ENCODE peak calls at places on chromosomes 12 and 14, in four cellular contexts. One of them, this sample, is unnamed.

GRCh38 chr12:63103489-63104131 is 47.4 kb downstream of the AVPR1A start:
- DNase-seq in epithelial cell of prostate: no peak
- DNase-seq in lower lobe of right lung: no peak
- DNase-seq in mesendoderm: peak
- DNase-seq in this sample: no peak

GRCh38 chr12:50728841-50729240 is 35.1 kb upstream of the ATF1 start:
- DNase-seq in epithelial cell of prostate: no peak
- DNase-seq in lower lobe of right lung: no peak
- DNase-seq in mesendoderm: no peak
- DNase-seq in this sample: no peak

GRCh38 chr12:51065530-51065929 is 17.4 kb downstream of the LETMD1 start:
- DNase-seq in epithelial cell of prostate: no peak
- DNase-seq in lower lobe of right lung: no peak
- DNase-seq in mesendoderm: no peak
- DNase-seq in this sample: no peak

GRCh38 chr12:31323466-31324115 is 2.4 kb downstream of the SINHCAF start:
- DNase-seq in epithelial cell of prostate: no peak
- DNase-seq in lower lobe of right lung: peak
- DNase-seq in mesendoderm: peak
- DNase-seq in this sample: peak

GRCh38 chr12:102645968-102646367 is 165.6 kb upstream of the IGF1 start:
- DNase-seq in epithelial cell of prostate: no peak
- DNase-seq in lower lobe of right lung: no peak
- DNase-seq in mesendoderm: no peak
- DNase-seq in this sample: no peak

GRCh38 chr14:74619672-74620131 is 7.7 kb upstream of the LTBP2 start:
- DNase-seq in epithelial cell of prostate: no peak
- DNase-seq in lower lobe of right lung: peak
- DNase-seq in mesendoderm: peak
- DNase-seq in this sample: peak

GRCh38 chr12:57152408-57153038 is 5.1 kb upstream of the LRP1-AS start:
- DNase-seq in epithelial cell of prostate: no peak
- DNase-seq in lower lobe of right lung: no peak
- DNase-seq in mesendoderm: no peak
- DNase-seq in this sample: no peak

GRCh38 chr12:79331870-79332269 is 358.9 kb downstream of the PAWR start:
- DNase-seq in epithelial cell of prostate: no peak
- DNase-seq in lower lobe of right lung: no peak
- DNase-seq in mesendoderm: no peak
- DNase-seq in this sample: no peak

GRCh38 chr12:116538076-116538591 is 21.0 kb upstream of the MAP1LC3B2 start:
- DNase-seq in epithelial cell of prostate: no peak
- DNase-seq in lower lobe of right lung: no peak
- DNase-seq in mesendoderm: no peak
- DNase-seq in this sample: no peak

GRCh38 chr12:13088503-13088902 is 15.0 kb downstream of the GSG1 start:
- DNase-seq in epithelial cell of prostate: no peak
- DNase-seq in lower lobe of right lung: no peak
- DNase-seq in mesendoderm: peak
- DNase-seq in this sample: no peak

GRCh38 chr14:25150934-25151790 is 101.2 kb upstream of the STXBP6 start:
- DNase-seq in epithelial cell of prostate: peak
- DNase-seq in lower lobe of right lung: no peak
- DNase-seq in mesendoderm: peak
- DNase-seq in this sample: no peak

GRCh38 chr12:6860942-6861341 is 6.4 kb upstream of the TPI1 start:
- DNase-seq in epithelial cell of prostate: no peak
- DNase-seq in lower lobe of right lung: no peak
- DNase-seq in mesendoderm: no peak
- DNase-seq in this sample: no peak

GRCh38 chr12:19186722-19187661 is 57.5 kb downstream of the PLEKHA5 start:
- DNase-seq in epithelial cell of prostate: no peak
- DNase-seq in lower lobe of right lung: no peak
- DNase-seq in mesendoderm: peak
- DNase-seq in this sample: no peak

GRCh38 chr12:129903092-129903945 is 506 bp downstream of the TMEM132D start:
- DNase-seq in epithelial cell of prostate: no peak
- DNase-seq in lower lobe of right lung: no peak
- DNase-seq in mesendoderm: peak
- DNase-seq in this sample: no peak

GRCh38 chr12:1760566-1761382 is 59.6 kb upstream of the LRTM2 start:
- DNase-seq in epithelial cell of prostate: no peak
- DNase-seq in lower lobe of right lung: no peak
- DNase-seq in mesendoderm: peak
- DNase-seq in this sample: no peak

GRCh38 chr14:100967178-100967577 is 63.7 kb upstream of the RTL1 start:
- DNase-seq in epithelial cell of prostate: no peak
- DNase-seq in lower lobe of right lung: no peak
- DNase-seq in mesendoderm: no peak
- DNase-seq in this sample: no peak

GRCh38 chr14:61392297-61392696 is 70.9 kb downstream of the PRKCH start:
- DNase-seq in epithelial cell of prostate: no peak
- DNase-seq in lower lobe of right lung: no peak
- DNase-seq in mesendoderm: no peak
- DNase-seq in this sample: no peak

GRCh38 chr12:51323317-51323960 is 535 bp downstream of the BIN2 start:
- DNase-seq in epithelial cell of prostate: no peak
- DNase-seq in lower lobe of right lung: no peak
- DNase-seq in mesendoderm: no peak
- DNase-seq in this sample: no peak

GRCh38 chr14:103656031-103656757 is 27.2 kb downstream of the KLC1 start:
- DNase-seq in epithelial cell of prostate: no peak
- DNase-seq in lower lobe of right lung: no peak
- DNase-seq in mesendoderm: no peak
- DNase-seq in this sample: no peak